ENCODE peak calls at places on chromosomes 1 and 21, in five cellular contexts. One of them, this sample, is unnamed.

GRCh38 chr1:24968941-24969585 is 39.0 kb upstream of the RUNX3 start:
- DNase-seq in keratinocyte: no peak
- DNase-seq in H1: no peak
- DNase-seq in hepatocyte: no peak
- DNase-seq in astrocyte: no peak
- DNase-seq in this sample: peak; percentile 68

GRCh38 chr1:245704341-245704740 is 549.6 kb downstream of the KIF26B start:
- DNase-seq in H1: no peak
- DNase-seq in astrocyte: no peak
- DNase-seq in keratinocyte: no peak
- DNase-seq in hepatocyte: no peak
- DNase-seq in this sample: no peak

GRCh38 chr1:215226755-215227154 is 144.2 kb downstream of the KCNK2 start:
- DNase-seq in hepatocyte: no peak
- DNase-seq in keratinocyte: no peak
- DNase-seq in astrocyte: no peak
- DNase-seq in H1: no peak
- DNase-seq in this sample: peak; percentile 26

GRCh38 chr1:50183734-50184133 is 75.0 kb downstream of the ELAVL4 start:
- DNase-seq in hepatocyte: no peak
- DNase-seq in H1: no peak
- DNase-seq in astrocyte: no peak
- DNase-seq in keratinocyte: no peak
- DNase-seq in this sample: no peak

GRCh38 chr1:160836981-160837557 is 25.6 kb downstream of the CD244 start:
- DNase-seq in keratinocyte: no peak
- DNase-seq in astrocyte: no peak
- DNase-seq in H1: no peak
- DNase-seq in hepatocyte: no peak
- DNase-seq in this sample: no peak

GRCh38 chr1:87208936-87209335 is 119.7 kb upstream of the LMO4 start:
- DNase-seq in hepatocyte: no peak
- DNase-seq in keratinocyte: no peak
- DNase-seq in H1: no peak
- DNase-seq in astrocyte: no peak
- DNase-seq in this sample: no peak

GRCh38 chr1:168482106-168482505 is 61.7 kb downstream of the XCL2 start:
- DNase-seq in astrocyte: no peak
- DNase-seq in keratinocyte: no peak
- DNase-seq in hepatocyte: no peak
- DNase-seq in H1: no peak
- DNase-seq in this sample: no peak

GRCh38 chr1:42381424-42381673 is 757 bp downstream of the RIMKLA start:
- DNase-seq in hepatocyte: no peak
- DNase-seq in H1: no peak
- DNase-seq in keratinocyte: no peak
- DNase-seq in astrocyte: no peak
- DNase-seq in this sample: no peak

GRCh38 chr1:229229137-229229720 is 41.7 kb upstream of the RAB4A start:
- DNase-seq in H1: peak; percentile 50
- DNase-seq in keratinocyte: no peak
- DNase-seq in hepatocyte: peak; percentile 52
- DNase-seq in astrocyte: no peak
- DNase-seq in this sample: peak; percentile 91

GRCh38 chr1:158153179-158153578 is 27.5 kb upstream of the CD1D start:
- DNase-seq in H1: no peak
- DNase-seq in astrocyte: no peak
- DNase-seq in keratinocyte: no peak
- DNase-seq in hepatocyte: no peak
- DNase-seq in this sample: no peak

GRCh38 chr21:33392586-33392985 is 10.6 kb upstream of the IFNGR2 start:
- DNase-seq in hepatocyte: no peak
- DNase-seq in H1: no peak
- DNase-seq in keratinocyte: no peak
- DNase-seq in astrocyte: no peak
- DNase-seq in this sample: no peak

GRCh38 chr1:160397651-160398050 is 2.7 kb upstream of the VANGL2 start:
- DNase-seq in H1: no peak
- DNase-seq in keratinocyte: no peak
- DNase-seq in astrocyte: no peak
- DNase-seq in hepatocyte: peak; percentile 2
- DNase-seq in this sample: no peak

GRCh38 chr1:9316512-9316911 is 23.8 kb downstream of the SPSB1 start:
- DNase-seq in astrocyte: no peak
- DNase-seq in keratinocyte: no peak
- DNase-seq in H1: no peak
- DNase-seq in hepatocyte: no peak
- DNase-seq in this sample: no peak

DNA sequence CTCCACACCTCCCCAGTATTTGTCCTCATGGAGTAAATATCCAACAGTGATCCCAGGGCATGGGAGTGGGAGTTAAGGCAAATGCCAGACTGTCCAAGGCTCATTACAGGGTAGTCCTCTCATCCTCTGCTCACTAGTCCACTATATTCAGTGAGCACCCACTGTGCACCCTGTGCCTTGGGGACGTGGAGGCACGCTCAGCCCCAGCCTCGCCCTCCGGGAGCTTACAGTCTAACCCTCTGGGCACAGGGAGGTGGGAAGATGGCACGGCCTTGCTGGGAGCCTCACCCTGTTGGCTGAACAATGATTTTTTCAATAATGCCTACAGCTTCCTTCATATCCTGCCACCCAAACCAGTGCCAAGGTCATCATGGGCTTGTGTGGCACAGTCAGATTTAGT is 2.8 kb downstream of the HES2 start:
- DNase-seq in hepatocyte: no peak
- DNase-seq in astrocyte: no peak
- DNase-seq in H1: no peak
- DNase-seq in keratinocyte: no peak
- DNase-seq in this sample: no peak
- H3K27me3 ChIP-seq in hepatocyte: peaks cover 62% of the 10 kb centered on the region
- H3K27me3 ChIP-seq in astrocyte: peaks cover 53% of the 10 kb centered on the region
- H3K27me3 ChIP-seq in H1: peaks cover 77% of the 10 kb centered on the region
- H3K27me3 ChIP-seq in keratinocyte: no peaks in the 10 kb centered on the region
- H3K27me3 ChIP-seq in this sample: no peaks in the 10 kb centered on the region

GRCh38 chr21:44907225-44907965 is 13.3 kb downstream of the ITGB2 start:
- DNase-seq in astrocyte: no peak
- DNase-seq in keratinocyte: no peak
- DNase-seq in H1: no peak
- DNase-seq in hepatocyte: no peak
- DNase-seq in this sample: no peak
- TF ChIP-seq CTCF in astrocyte: no peak
- TF ChIP-seq CTCF in keratinocyte: no peak
- TF ChIP-seq CTCF in H1: no peak
- TF ChIP-seq CTCF in hepatocyte: no peak
- TF ChIP-seq CTCF in this sample: no peak

GRCh38 chr1:204651843-204652421 is 33.6 kb downstream of the LRRN2 start:
- DNase-seq in H1: peak; percentile 72
- DNase-seq in hepatocyte: no peak
- DNase-seq in astrocyte: no peak
- DNase-seq in keratinocyte: no peak
- DNase-seq in this sample: no peak

GRCh38 chr1:204650911-204651570 is 34.5 kb downstream of the LRRN2 start:
- DNase-seq in astrocyte: no peak
- DNase-seq in keratinocyte: no peak
- DNase-seq in H1: no peak
- DNase-seq in hepatocyte: peak; percentile 37
- DNase-seq in this sample: no peak

GRCh38 chr1:204649756-204650155 is 35.8 kb downstream of the LRRN2 start:
- DNase-seq in H1: no peak
- DNase-seq in keratinocyte: no peak
- DNase-seq in astrocyte: no peak
- DNase-seq in hepatocyte: no peak
- DNase-seq in this sample: no peak

GRCh38 chr1:204653590-204654340 is 31.8 kb downstream of the LRRN2 start:
- DNase-seq in astrocyte: no peak
- DNase-seq in H1: no peak
- DNase-seq in hepatocyte: no peak
- DNase-seq in keratinocyte: no peak
- DNase-seq in this sample: no peak

DNA sequence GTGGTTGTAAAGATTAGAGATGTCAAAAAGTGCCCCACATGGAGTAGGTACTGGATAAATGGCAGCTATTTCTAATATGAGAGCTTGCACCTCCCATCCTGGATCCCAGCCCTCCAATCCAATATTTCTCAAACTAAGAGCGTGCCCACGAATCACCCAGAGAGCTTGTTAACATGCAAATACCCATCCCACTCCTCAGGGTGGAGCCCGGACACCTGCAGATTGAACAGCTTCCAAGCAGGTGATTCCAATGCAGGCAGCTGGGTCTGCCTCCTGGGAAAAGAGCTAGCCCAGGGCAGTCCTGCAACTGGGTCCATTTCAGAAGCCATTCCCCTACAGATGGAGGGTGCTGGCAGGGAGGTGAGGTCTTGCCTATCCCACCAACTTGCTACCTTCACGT is 33.0 kb downstream of the LRRN2 start:
- DNase-seq in keratinocyte: no peak
- DNase-seq in hepatocyte: no peak
- DNase-seq in H1: no peak
- DNase-seq in astrocyte: no peak
- DNase-seq in this sample: no peak
- TF ChIP-seq EZH2 in keratinocyte: no peak
- TF ChIP-seq EZH2 in hepatocyte: no peak
- TF ChIP-seq EZH2 in H1: no peak
- TF ChIP-seq EZH2 in astrocyte: no peak
- TF ChIP-seq EZH2 in this sample: no peak

DNA sequence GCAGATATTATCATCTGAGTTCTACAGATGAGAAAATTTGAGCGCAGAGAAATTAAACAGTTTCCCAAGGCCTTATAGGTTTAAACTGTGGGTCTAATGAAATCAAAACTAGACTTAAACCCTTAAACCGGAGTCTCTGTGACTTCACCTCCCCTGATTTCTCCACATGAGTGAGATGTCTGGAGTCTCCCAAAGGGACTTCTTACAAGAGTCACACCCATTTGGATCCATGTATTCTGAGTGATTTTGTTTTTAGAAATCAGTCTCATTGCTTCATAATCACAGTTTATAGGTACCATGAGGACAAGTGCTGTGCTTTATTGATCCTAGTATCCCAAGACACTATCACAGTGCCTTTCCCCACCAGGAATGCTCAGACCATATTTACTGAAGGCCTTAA is 206.0 kb upstream of the JUN start:
- DNase-seq in keratinocyte: no peak
- DNase-seq in astrocyte: no peak
- DNase-seq in hepatocyte: no peak
- DNase-seq in H1: no peak
- DNase-seq in this sample: no peak
- H3K27me3 ChIP-seq in keratinocyte: no peaks in the 10 kb centered on the region
- H3K27me3 ChIP-seq in astrocyte: no peaks in the 10 kb centered on the region
- H3K27me3 ChIP-seq in hepatocyte: no peaks in the 10 kb centered on the region
- H3K27me3 ChIP-seq in H1: no peaks in the 10 kb centered on the region
- H3K27me3 ChIP-seq in this sample: no peaks in the 10 kb centered on the region

DNA sequence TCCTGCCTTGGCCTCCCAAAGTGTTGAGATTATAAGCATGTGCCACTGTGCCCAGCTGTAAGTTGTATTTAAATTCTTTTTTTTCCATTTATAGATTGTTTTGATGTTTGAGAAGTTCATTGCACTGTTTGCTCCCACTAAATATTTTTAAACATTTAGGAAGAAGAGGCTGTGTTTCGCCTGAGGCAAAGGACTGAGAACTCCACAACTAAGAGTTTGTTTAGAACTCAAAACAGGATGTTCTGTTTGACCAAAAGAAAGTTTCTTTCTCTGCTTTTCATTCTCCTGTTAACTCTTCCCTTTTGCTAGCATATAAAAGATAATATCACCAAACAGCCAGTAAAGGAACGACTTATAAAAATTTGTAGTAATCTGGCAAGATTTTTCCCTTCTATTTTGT is 87.0 kb downstream of the RUNX1 start:
- DNase-seq in H1: no peak
- DNase-seq in hepatocyte: no peak
- DNase-seq in astrocyte: no peak
- DNase-seq in keratinocyte: no peak
- DNase-seq in this sample: no peak
- TF ChIP-seq CTCF in H1: no peak
- TF ChIP-seq CTCF in hepatocyte: no peak
- TF ChIP-seq CTCF in astrocyte: no peak
- TF ChIP-seq CTCF in keratinocyte: no peak
- TF ChIP-seq CTCF in this sample: no peak

GRCh38 chr1:60118119-60118518 is 44.5 kb upstream of the C1orf87 start:
- DNase-seq in astrocyte: no peak
- DNase-seq in H1: no peak
- DNase-seq in hepatocyte: no peak
- DNase-seq in keratinocyte: no peak
- DNase-seq in this sample: no peak
- TF ChIP-seq EZH2 in astrocyte: no peak
- TF ChIP-seq EZH2 in H1: no peak
- TF ChIP-seq EZH2 in hepatocyte: no peak
- TF ChIP-seq EZH2 in keratinocyte: no peak
- TF ChIP-seq EZH2 in this sample: no peak

This sample was measured in PC-3.